ENCODE peak calls at places on chromosomes 16 and 17, in four cellular contexts. One of them, this sample, is unnamed.

GRCh38 chr16:3413730-3414379 is 12.8 kb downstream of the ZNF174 start:
- DNase-seq in D721Med: no peak
- DNase-seq in NCI-H460: no peak
- DNase-seq in lower leg skin: no peak
- DNase-seq in this sample: no peak

GRCh38 chr16:90022209-90023077 is 3.2 kb upstream of the DBNDD1 start:
- DNase-seq in D721Med: peak
- DNase-seq in NCI-H460: peak
- DNase-seq in lower leg skin: peak
- DNase-seq in this sample: peak

GRCh38 chr16:14961405-14962186 is 13.2 kb upstream of the PDXDC1 start:
- DNase-seq in D721Med: no peak
- DNase-seq in NCI-H460: no peak
- DNase-seq in lower leg skin: peak
- DNase-seq in this sample: no peak

GRCh38 chr16:30368122-30368791 is 2.0 kb downstream of the TBC1D10B start:
- DNase-seq in D721Med: no peak
- DNase-seq in NCI-H460: no peak
- DNase-seq in lower leg skin: no peak
- DNase-seq in this sample: peak

GRCh38 chr17:48814504-48814903 is 2.5 kb downstream of the TTLL6 start:
- DNase-seq in D721Med: peak
- DNase-seq in NCI-H460: peak
- DNase-seq in lower leg skin: no peak
- DNase-seq in this sample: peak

GRCh38 chr17:61285483-61286320 is 113.9 kb upstream of the TBX2 start:
- DNase-seq in D721Med: peak
- DNase-seq in NCI-H460: no peak
- DNase-seq in lower leg skin: no peak
- DNase-seq in this sample: peak

GRCh38 chr16:64962786-64963185 is 159.1 kb downstream of the CDH11 start:
- DNase-seq in D721Med: no peak
- DNase-seq in NCI-H460: no peak
- DNase-seq in lower leg skin: no peak
- DNase-seq in this sample: no peak

GRCh38 chr17:145671-146541 is 8.5 kb downstream of the SCGB1C2 start:
- DNase-seq in D721Med: no peak
- DNase-seq in NCI-H460: no peak
- DNase-seq in lower leg skin: peak
- DNase-seq in this sample: peak

GRCh38 chr16:2019919-2020831 is 590 bp downstream of the NPW start:
- DNase-seq in D721Med: no peak
- DNase-seq in NCI-H460: no peak
- DNase-seq in lower leg skin: no peak
- DNase-seq in this sample: no peak

GRCh38 chr16:1180772-1181714 is 28.1 kb downstream of the CACNA1H start:
- DNase-seq in D721Med: no peak
- DNase-seq in NCI-H460: no peak
- DNase-seq in lower leg skin: no peak
- DNase-seq in this sample: no peak

GRCh38 chr16:29717113-29717512 is 28.7 kb downstream of the C16orf54 start:
- DNase-seq in D721Med: no peak
- DNase-seq in NCI-H460: no peak
- DNase-seq in lower leg skin: no peak
- DNase-seq in this sample: no peak

GRCh38 chr17:6913608-6914443 is 82.0 kb upstream of the ALOX12 start:
- DNase-seq in D721Med: peak
- DNase-seq in NCI-H460: no peak
- DNase-seq in lower leg skin: peak
- DNase-seq in this sample: peak

GRCh38 chr16:3042376-3042775 is 4.0 kb upstream of the MMP25 start:
- DNase-seq in D721Med: no peak
- DNase-seq in NCI-H460: no peak
- DNase-seq in lower leg skin: no peak
- DNase-seq in this sample: no peak

GRCh38 chr17:50471009-50471905 is 2.6 kb upstream of the CHAD start:
- DNase-seq in D721Med: no peak
- DNase-seq in NCI-H460: no peak
- DNase-seq in lower leg skin: no peak
- DNase-seq in this sample: no peak

GRCh38 chr17:4204190-4204589 is 59.6 kb downstream of the ANKFY1 start:
- DNase-seq in D721Med: no peak
- DNase-seq in NCI-H460: no peak
- DNase-seq in lower leg skin: peak
- DNase-seq in this sample: no peak

GRCh38 chr17:10881959-10882358 is 44.1 kb upstream of the PIRT start:
- DNase-seq in D721Med: no peak
- DNase-seq in NCI-H460: no peak
- DNase-seq in lower leg skin: no peak
- DNase-seq in this sample: no peak

GRCh38 chr16:52721331-52721730 is 174.4 kb upstream of the TOX3 start:
- DNase-seq in D721Med: no peak
- DNase-seq in NCI-H460: no peak
- DNase-seq in lower leg skin: no peak
- DNase-seq in this sample: no peak

GRCh38 chr16:11386791-11387546 is 41.7 kb downstream of the RMI2 start:
- DNase-seq in D721Med: no peak
- DNase-seq in NCI-H460: peak
- DNase-seq in lower leg skin: peak
- DNase-seq in this sample: no peak

GRCh38 chr17:75096082-75096625 is 8.4 kb downstream of the SLC16A5 start:
- DNase-seq in D721Med: no peak
- DNase-seq in NCI-H460: peak
- DNase-seq in lower leg skin: peak
- DNase-seq in this sample: peak